ENCODE peak calls at places on chromosomes 13 and 19, in nine cellular contexts. X is SJCRH30, V is GM12892, W is left cardiac atrium, A is erythroblast, D is lower leg skin, K is lung microvascular endothelial cell, Q is NCI-H1092, C is T-helper 1 cell. J is an unnamed sample.
A peak's percentile ranks its signal among the peaks of the same experiment; 100 is the strongest.

GRCh38 chr19:4097501-4097900 is 26.4 kb downstream of the MAP2K2 start:
- DNase-seq in X (no peak), V (no peak), W (peak; percentile 56), A (no peak), D (no peak), K (no peak), Q (no peak), C (no peak), J (no peak)

GRCh38 chr13:107351305-107351704 is 783.4 kb upstream of the ARGLU1 start:
- DNase-seq in X (no peak), V (no peak), W (no peak), A (no peak), D (no peak), K (no peak), Q (no peak), C (no peak), J (no peak)

GRCh38 chr13:32989331-32989730 is 26.9 kb upstream of the KL start:
- DNase-seq in X (peak; percentile 20), V (no peak), W (no peak), A (no peak), D (no peak), K (no peak), Q (no peak), C (no peak), J (no peak)

GRCh38 chr19:54232552-54232934 is 9.7 kb upstream of the LILRB3 start:
- DNase-seq in X (no peak), V (no peak), W (no peak), A (no peak), D (peak; percentile 36), K (no peak), Q (no peak), C (no peak), J (no peak)

GRCh38 chr13:98910501-98910951 is 67.3 kb downstream of the DOCK9 start:
- DNase-seq in X (no peak), V (no peak), W (peak; percentile 37), A (no peak), D (no peak), K (peak; percentile 97), Q (no peak), C (no peak), J (no peak)

GRCh38 chr19:835201-835810 is 5.5 kb upstream of the PRTN3 start:
- DNase-seq in X (no peak), V (no peak), W (no peak), A (no peak), D (no peak), K (no peak), Q (no peak), C (no peak), J (no peak)

GRCh38 chr19:16076958-16077611 is 790 bp downstream of the TPM4 start:
- DNase-seq in X (peak; percentile 54), V (no peak), W (peak; percentile 72), A (no peak), D (peak; percentile 93), K (peak; percentile 49), Q (peak; percentile 3), C (no peak), J (no peak)

GRCh38 chr19:42253245-42254082 is 1.5 kb downstream of the ERF start:
- DNase-seq in X (peak; percentile 68), V (peak; percentile 83), W (peak; percentile 72), A (peak; percentile 72), D (peak; percentile 95), K (peak; percentile 35), Q (no peak), C (peak; percentile 60), J (no peak)

GRCh38 chr19:35098413-35099049 is 17.1 kb upstream of the FXYD3 start:
- DNase-seq in X (no peak), V (no peak), W (no peak), A (no peak), D (no peak), K (no peak), Q (no peak), C (no peak), J (no peak)

GRCh38 chr19:58374200-58374599 is 6.6 kb downstream of the ZNF837 start:
- DNase-seq in X (no peak), V (no peak), W (no peak), A (no peak), D (no peak), K (no peak), Q (no peak), C (no peak), J (no peak)

GRCh38 chr19:38001158-38001781 is 94.3 kb downstream of the SIPA1L3 start:
- DNase-seq in X (no peak), V (no peak), W (no peak), A (no peak), D (no peak), K (no peak), Q (no peak), C (no peak), J (no peak)

GRCh38 chr13:40261361-40261760 is 405.1 kb downstream of the FOXO1 start:
- DNase-seq in X (no peak), V (no peak), W (no peak), A (no peak), D (no peak), K (no peak), Q (no peak), C (no peak), J (no peak)

GRCh38 chr13:75760182-75760981 is 124.3 kb downstream of the LMO7 start:
- DNase-seq in X (peak; percentile 41), V (no peak), W (no peak), A (no peak), D (no peak), K (peak; percentile 52), Q (peak; percentile 66), C (no peak), J (peak; percentile 63)

GRCh38 chr13:36026556-36026955 is 104.6 kb downstream of the DCLK1 start:
- DNase-seq in X (no peak), V (no peak), W (no peak), A (no peak), D (no peak), K (no peak), Q (no peak), C (no peak), J (no peak)

GRCh38 chr19:47608908-47609879 is at the start of gene BICRA:
- DNase-seq in X (peak; percentile 84), V (peak; percentile 72), W (peak; percentile 88), A (peak; percentile 94), D (peak; percentile 95), K (peak; percentile 82), Q (peak; percentile 58), C (peak; percentile 70), J (peak; percentile 11)